ENCODE peak calls at places on chromosomes 4 and X, in seven cellular contexts. One of them, this sample, is unnamed. For H3K4me1, the result is how much of the 10 kb centered on the place peaks cover.

GRCh38 chrX:74232859-74233258 is 71.1 kb upstream of the ZCCHC13 start:
- DNase-seq in stomach: no peak
- DNase-seq in A549: no peak
- DNase-seq in cardiac muscle cell: peak
- DNase-seq in thyroid gland: no peak
- DNase-seq in RWPE2: no peak
- DNase-seq in aorta: no peak
- DNase-seq in this sample: no peak

GRCh38 chr4:175531405-175532091 is 280.5 kb downstream of the GPM6A start:
- DNase-seq in stomach: no peak
- DNase-seq in A549: peak
- DNase-seq in cardiac muscle cell: no peak
- DNase-seq in thyroid gland: no peak
- DNase-seq in RWPE2: no peak
- DNase-seq in aorta: no peak
- DNase-seq in this sample: no peak

GRCh38 chr4:173538148-173538902 is 8.3 kb upstream of the HAND2 start:
- DNase-seq in stomach: no peak
- DNase-seq in A549: no peak
- DNase-seq in cardiac muscle cell: peak
- DNase-seq in thyroid gland: no peak
- DNase-seq in RWPE2: no peak
- DNase-seq in aorta: peak
- DNase-seq in this sample: no peak

GRCh38 chrX:25737540-25737939 is 400.6 kb upstream of the MAGEB18 start:
- DNase-seq in stomach: no peak
- DNase-seq in A549: no peak
- DNase-seq in cardiac muscle cell: no peak
- DNase-seq in thyroid gland: no peak
- DNase-seq in RWPE2: no peak
- DNase-seq in aorta: no peak
- DNase-seq in this sample: no peak

GRCh38 chrX:50941638-50942037 is 31.1 kb downstream of the BMP15 start:
- DNase-seq in stomach: no peak
- DNase-seq in A549: no peak
- DNase-seq in cardiac muscle cell: peak
- DNase-seq in thyroid gland: no peak
- DNase-seq in RWPE2: no peak
- DNase-seq in aorta: no peak
- DNase-seq in this sample: no peak

GRCh38 chr4:38529189-38530115 is 134.5 kb upstream of the KLF3 start:
- DNase-seq in stomach: peak
- DNase-seq in A549: no peak
- DNase-seq in cardiac muscle cell: no peak
- DNase-seq in thyroid gland: peak
- DNase-seq in RWPE2: no peak
- DNase-seq in aorta: no peak
- DNase-seq in this sample: peak

GRCh38 chrX:100424012-100424411 is 13.9 kb upstream of the PCDH19 start:
- DNase-seq in stomach: no peak
- DNase-seq in A549: no peak
- DNase-seq in cardiac muscle cell: no peak
- DNase-seq in thyroid gland: no peak
- DNase-seq in RWPE2: no peak
- DNase-seq in aorta: no peak
- DNase-seq in this sample: no peak

GRCh38 chr4:2105559-2105958 is 46.4 kb downstream of the NAT8L start:
- DNase-seq in stomach: no peak
- DNase-seq in A549: no peak
- DNase-seq in cardiac muscle cell: peak
- DNase-seq in thyroid gland: no peak
- DNase-seq in RWPE2: no peak
- DNase-seq in aorta: no peak
- DNase-seq in this sample: no peak

GRCh38 chrX:6184900-6185515 is 43.7 kb downstream of the NLGN4X start:
- DNase-seq in stomach: no peak
- DNase-seq in A549: no peak
- DNase-seq in cardiac muscle cell: no peak
- DNase-seq in thyroid gland: no peak
- DNase-seq in RWPE2: no peak
- DNase-seq in aorta: no peak
- DNase-seq in this sample: no peak

GRCh38 chr4:88178633-88179231 is 20.3 kb upstream of the ABCG2 start:
- DNase-seq in stomach: no peak
- DNase-seq in A549: no peak
- DNase-seq in cardiac muscle cell: no peak
- DNase-seq in thyroid gland: no peak
- DNase-seq in RWPE2: no peak
- DNase-seq in aorta: no peak
- DNase-seq in this sample: no peak

GRCh38 chr4:128349921-128350320 is 62.3 kb upstream of the PGRMC2 start:
- DNase-seq in stomach: no peak
- DNase-seq in A549: peak
- DNase-seq in cardiac muscle cell: peak
- DNase-seq in thyroid gland: no peak
- DNase-seq in RWPE2: no peak
- DNase-seq in aorta: no peak
- DNase-seq in this sample: no peak

GRCh38 chr4:38856524-38857337 is at the start of gene TLR6:
- DNase-seq in stomach: peak
- DNase-seq in A549: no peak
- DNase-seq in cardiac muscle cell: peak
- DNase-seq in thyroid gland: peak
- DNase-seq in RWPE2: no peak
- DNase-seq in aorta: no peak
- DNase-seq in this sample: no peak

GRCh38 chrX:18885317-18886004 is 98.5 kb downstream of the PHKA2 start:
- DNase-seq in stomach: no peak
- DNase-seq in A549: no peak
- DNase-seq in cardiac muscle cell: peak
- DNase-seq in thyroid gland: peak
- DNase-seq in RWPE2: no peak
- DNase-seq in aorta: peak
- DNase-seq in this sample: no peak

GRCh38 chrX:14939644-14940043 is 66.4 kb downstream of the MOSPD2 start:
- DNase-seq in stomach: no peak
- DNase-seq in A549: no peak
- DNase-seq in cardiac muscle cell: no peak
- DNase-seq in thyroid gland: no peak
- DNase-seq in RWPE2: no peak
- DNase-seq in aorta: no peak
- DNase-seq in this sample: no peak

GRCh38 chr4:120653790-120654189 is 268.7 kb downstream of the PRDM5 start:
- DNase-seq in stomach: no peak
- DNase-seq in A549: no peak
- DNase-seq in cardiac muscle cell: no peak
- DNase-seq in thyroid gland: no peak
- DNase-seq in RWPE2: no peak
- DNase-seq in aorta: no peak
- DNase-seq in this sample: no peak

GRCh38 chrX:80174925-80175574 is 160.5 kb downstream of the TBX22 start:
- DNase-seq in stomach: peak
- DNase-seq in A549: no peak
- DNase-seq in cardiac muscle cell: peak
- DNase-seq in thyroid gland: peak
- DNase-seq in RWPE2: no peak
- DNase-seq in aorta: peak
- DNase-seq in this sample: no peak

GRCh38 chr4:36327400-36327799 is 46.0 kb downstream of the DTHD1 start:
- DNase-seq in stomach: no peak
- DNase-seq in A549: no peak
- DNase-seq in cardiac muscle cell: no peak
- DNase-seq in thyroid gland: no peak
- DNase-seq in RWPE2: no peak
- DNase-seq in aorta: no peak
- DNase-seq in this sample: no peak

GRCh38 chrX:101287402-101287801 is 3.7 kb downstream of the TAF7L start:
- DNase-seq in stomach: no peak
- DNase-seq in A549: peak
- DNase-seq in cardiac muscle cell: peak
- DNase-seq in thyroid gland: no peak
- DNase-seq in RWPE2: no peak
- DNase-seq in aorta: no peak
- DNase-seq in this sample: no peak

GRCh38 chrX:77638397-77638796 is 147.6 kb downstream of the ATRX start:
- DNase-seq in stomach: no peak
- DNase-seq in A549: no peak
- DNase-seq in cardiac muscle cell: no peak
- DNase-seq in thyroid gland: no peak
- DNase-seq in RWPE2: no peak
- DNase-seq in aorta: no peak
- DNase-seq in this sample: no peak

GRCh38 chr4:53688186-53688790 is 97.0 kb upstream of the LNX1 start:
- DNase-seq in stomach: no peak
- DNase-seq in A549: no peak
- DNase-seq in cardiac muscle cell: peak
- DNase-seq in thyroid gland: no peak
- DNase-seq in RWPE2: no peak
- DNase-seq in aorta: no peak
- DNase-seq in this sample: no peak

GRCh38 chrX:133697656-133698055 is 282.4 kb upstream of the GPC4 start:
- DNase-seq in stomach: no peak
- DNase-seq in A549: no peak
- DNase-seq in cardiac muscle cell: peak
- DNase-seq in thyroid gland: no peak
- DNase-seq in RWPE2: no peak
- DNase-seq in aorta: no peak
- DNase-seq in this sample: no peak

GRCh38 chr4:79917246-79917645 is 155.8 kb downstream of the ANTXR2 start:
- DNase-seq in stomach: peak
- DNase-seq in A549: peak
- DNase-seq in cardiac muscle cell: peak
- DNase-seq in thyroid gland: peak
- DNase-seq in RWPE2: no peak
- DNase-seq in aorta: peak
- DNase-seq in this sample: no peak

GRCh38 chr4:5998333-5998936 is 19.8 kb downstream of the C4orf50 start:
- DNase-seq in stomach: peak
- DNase-seq in A549: peak
- DNase-seq in cardiac muscle cell: peak
- DNase-seq in thyroid gland: peak
- DNase-seq in RWPE2: no peak
- DNase-seq in aorta: peak
- DNase-seq in this sample: no peak
- H3K4me1 ChIP-seq in stomach: under half
- H3K4me1 ChIP-seq in A549: under half
- H3K4me1 ChIP-seq in cardiac muscle cell: under half
- H3K4me1 ChIP-seq in thyroid gland: under half
- H3K4me1 ChIP-seq in RWPE2: under half
- H3K4me1 ChIP-seq in aorta: under half
- H3K4me1 ChIP-seq in this sample: under half

GRCh38 chr4:133151301-133151680 is 2.2 kb downstream of the PCDH10 start:
- DNase-seq in stomach: no peak
- DNase-seq in A549: no peak
- DNase-seq in cardiac muscle cell: peak
- DNase-seq in thyroid gland: no peak
- DNase-seq in RWPE2: no peak
- DNase-seq in aorta: peak
- DNase-seq in this sample: no peak
- H3K4me1 ChIP-seq in stomach: half or more
- H3K4me1 ChIP-seq in A549: under half
- H3K4me1 ChIP-seq in cardiac muscle cell: under half
- H3K4me1 ChIP-seq in thyroid gland: under half
- H3K4me1 ChIP-seq in RWPE2: under half
- H3K4me1 ChIP-seq in aorta: under half
- H3K4me1 ChIP-seq in this sample: half or more

DNA sequence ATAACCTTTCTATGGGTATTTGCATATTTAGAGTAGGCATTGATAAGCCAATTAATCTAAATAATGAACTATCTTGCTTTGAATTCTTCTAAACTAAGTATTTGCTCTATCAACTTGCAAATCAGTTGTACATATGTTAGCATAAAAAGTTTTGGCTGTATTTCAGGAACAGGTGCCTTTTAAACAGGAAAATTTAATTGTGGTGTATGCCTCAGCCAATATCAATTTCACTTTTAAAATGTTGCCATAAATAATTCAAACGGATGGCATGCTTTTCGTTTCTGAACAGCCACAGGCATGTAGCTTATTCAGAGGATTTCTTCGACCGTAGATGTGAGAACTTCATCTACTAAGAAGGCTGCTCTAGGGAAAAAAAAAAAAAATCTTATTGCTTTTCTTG is 99.9 kb downstream of the DCLK2 start:
- DNase-seq in stomach: no peak
- DNase-seq in A549: no peak
- DNase-seq in cardiac muscle cell: no peak
- DNase-seq in thyroid gland: no peak
- DNase-seq in RWPE2: no peak
- DNase-seq in aorta: no peak
- DNase-seq in this sample: no peak
- H3K4me1 ChIP-seq in stomach: under half
- H3K4me1 ChIP-seq in A549: under half
- H3K4me1 ChIP-seq in cardiac muscle cell: under half
- H3K4me1 ChIP-seq in thyroid gland: under half
- H3K4me1 ChIP-seq in RWPE2: under half
- H3K4me1 ChIP-seq in aorta: under half
- H3K4me1 ChIP-seq in this sample: under half

GRCh38 chrX:2693123-2693438 is 2.0 kb downstream of the CD99 start:
- DNase-seq in stomach: no peak
- DNase-seq in A549: no peak
- DNase-seq in cardiac muscle cell: no peak
- DNase-seq in thyroid gland: no peak
- DNase-seq in RWPE2: no peak
- DNase-seq in aorta: no peak
- DNase-seq in this sample: no peak
- H3K4me1 ChIP-seq in stomach: under half
- H3K4me1 ChIP-seq in A549: under half
- H3K4me1 ChIP-seq in cardiac muscle cell: under half
- H3K4me1 ChIP-seq in thyroid gland: under half
- H3K4me1 ChIP-seq in RWPE2: under half
- H3K4me1 ChIP-seq in aorta: under half
- H3K4me1 ChIP-seq in this sample: half or more

DNA sequence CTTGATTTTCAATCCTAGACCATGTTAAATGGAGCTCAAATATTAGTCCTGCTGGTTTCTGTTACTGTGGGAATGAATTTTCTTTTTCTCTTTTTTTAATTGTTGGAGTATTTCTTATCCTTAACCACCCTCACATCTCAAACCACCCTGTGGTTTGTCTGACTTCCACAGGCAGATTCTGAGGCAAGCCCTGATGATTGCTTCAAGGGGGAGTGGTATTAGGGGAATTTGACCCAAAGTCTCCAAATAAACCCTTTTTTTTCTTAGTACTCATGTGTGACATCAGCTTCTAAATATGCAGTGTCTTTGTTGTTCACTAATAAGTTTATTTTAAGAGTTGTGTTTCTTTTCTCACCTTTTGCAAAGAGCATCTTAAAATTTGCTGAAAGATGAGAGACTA is 810.3 kb downstream of the IL1RAPL1 start:
- DNase-seq in stomach: no peak
- DNase-seq in A549: no peak
- DNase-seq in cardiac muscle cell: peak
- DNase-seq in thyroid gland: no peak
- DNase-seq in RWPE2: no peak
- DNase-seq in aorta: no peak
- DNase-seq in this sample: no peak
- H3K4me1 ChIP-seq in stomach: under half
- H3K4me1 ChIP-seq in A549: under half
- H3K4me1 ChIP-seq in cardiac muscle cell: under half
- H3K4me1 ChIP-seq in thyroid gland: under half
- H3K4me1 ChIP-seq in RWPE2: under half
- H3K4me1 ChIP-seq in aorta: under half
- H3K4me1 ChIP-seq in this sample: under half

This sample was measured in lower lobe of right lung.